ENCODE peak calls at places on chromosomes 4 and X, in nine cellular contexts. Q is CD4-positive, alpha-beta T cell; U is heart left ventricle; J is naive thymus-derived CD4-positive, alpha-beta T cell; E is central memory CD8-positive, alpha-beta T cell; A is right lobe of liver; H is psoas muscle; G is CD8-positive, alpha-beta T cell; S is right cardiac atrium. I is an unnamed sample.

GRCh38 chr4:123354701-123355100 is 41.9 kb upstream of the SPRY1 start:
- ATAC-seq in J (no peak), U (no peak), E (no peak), H (no peak), G (no peak), Q (no peak), S (no peak), A (no peak), I (no peak)

GRCh38 chr4:152501846-152502536 is 33.9 kb downstream of the FBXW7 start:
- ATAC-seq in Q (no peak), H (no peak), J (no peak), A (no peak), S (no peak), U (no peak), E (no peak), G (no peak), I (peak; percentile 61)

GRCh38 chrX:65203545-65203944 is 227.3 kb upstream of the ZC4H2 start:
- ATAC-seq in U (no peak), S (no peak), A (peak; percentile 91), Q (no peak), H (no peak), J (no peak), E (no peak), G (no peak), I (no peak)

GRCh38 chr4:1278336-1278670 is 11.4 kb upstream of the MAEA start:
- ATAC-seq in J (no peak), H (no peak), U (no peak), A (no peak), E (no peak), S (no peak), Q (no peak), G (no peak), I (no peak)

GRCh38 chr4:89351201-89351600 is 43.6 kb upstream of the GPRIN3 start:
- ATAC-seq in A (no peak), Q (no peak), J (no peak), G (no peak), H (no peak), S (no peak), U (no peak), E (no peak), I (no peak)

GRCh38 chrX:96707829-96708228 is 23.2 kb downstream of the DIAPH2 start:
- ATAC-seq in H (no peak), A (no peak), U (no peak), E (no peak), J (no peak), Q (no peak), G (no peak), S (no peak), I (no peak)

GRCh38 chr4:127069675-127070074 is 563.1 kb upstream of the INTU start:
- ATAC-seq in H (no peak), S (no peak), A (no peak), G (no peak), U (no peak), J (no peak), Q (no peak), E (no peak), I (no peak)

GRCh38 chr4:55574252-55574651 is 17.8 kb downstream of the PDCL2 start:
- ATAC-seq in Q (no peak), S (no peak), U (no peak), J (no peak), H (no peak), G (no peak), A (no peak), E (no peak), I (no peak)

GRCh38 chrX:25544641-25545040 is 528.9 kb upstream of the ARX start:
- ATAC-seq in S (no peak), Q (no peak), E (no peak), J (no peak), G (no peak), A (no peak), U (no peak), H (no peak), I (no peak)

GRCh38 chr4:110970642-110971041 is 347.8 kb upstream of the PITX2 start:
- ATAC-seq in Q (no peak), E (no peak), U (no peak), S (no peak), H (peak; percentile 58), A (peak; percentile 77), J (no peak), G (no peak), I (no peak)

GRCh38 chr4:47287735-47288134 is 175.8 kb downstream of the COMMD8 start:
- ATAC-seq in A (no peak), S (no peak), H (no peak), U (peak; percentile 38), E (no peak), Q (no peak), G (no peak), J (no peak), I (no peak)

GRCh38 chrX:21574793-21575192 is 83.3 kb downstream of the KLHL34 start:
- ATAC-seq in Q (no peak), S (no peak), G (no peak), A (no peak), J (no peak), U (no peak), H (no peak), E (no peak), I (no peak)

GRCh38 chr4:108834787-108835384 is 72.0 kb upstream of the ETNPPL start:
- ATAC-seq in S (no peak), G (no peak), H (peak; percentile 42), Q (no peak), A (peak; percentile 72), E (no peak), J (no peak), U (no peak), I (no peak)

GRCh38 chr4:122658377-122658776 is 37.5 kb upstream of the IL21 start:
- ATAC-seq in Q (no peak), G (no peak), U (no peak), J (no peak), E (no peak), A (no peak), S (no peak), H (no peak), I (no peak)

GRCh38 chr4:142378179-142378578 is 467.9 kb downstream of the INPP4B start:
- ATAC-seq in J (no peak), H (no peak), S (no peak), G (no peak), E (no peak), Q (no peak), U (peak; percentile 77), A (no peak), I (no peak)

GRCh38 chrX:2677764-2678163 is 13.3 kb upstream of the CD99 start:
- ATAC-seq in H (peak; percentile 99), G (no peak), Q (no peak), U (peak; percentile 99), S (peak; percentile 97), J (no peak), A (no peak), E (no peak), I (no peak)

GRCh38 chr4:126627255-126627654 is 1005.5 kb upstream of the INTU start:
- ATAC-seq in E (no peak), A (no peak), J (no peak), G (no peak), H (no peak), S (no peak), U (no peak), Q (no peak), I (no peak)

GRCh38 chr4:114040319-114041116 is 61.1 kb upstream of the ARSJ start:
- ATAC-seq in Q (no peak), G (no peak), J (no peak), H (no peak), A (no peak), S (no peak), U (no peak), E (no peak), I (peak; percentile 54)

GRCh38 chrX:67543818-67544217 is at the start of gene AR:
- ATAC-seq in E (no peak), S (peak; percentile 89), A (peak; percentile 82), G (no peak), U (peak; percentile 82), Q (no peak), J (no peak), H (peak; percentile 59), I (no peak)

GRCh38 chr4:153521995-153522799 is 56.0 kb downstream of the TMEM131L start:
- ATAC-seq in J (peak; percentile 73), E (peak; percentile 75), S (no peak), A (no peak), H (no peak), Q (peak; percentile 56), G (peak; percentile 54), U (no peak), I (peak; percentile 73)

GRCh38 chr4:142274137-142274536 is 572.0 kb downstream of the INPP4B start:
- ATAC-seq in G (no peak), E (no peak), Q (no peak), J (no peak), H (no peak), A (no peak), S (no peak), U (no peak), I (no peak)

GRCh38 chr4:71389149-71389840 is 50.5 kb downstream of the SLC4A4 start:
- ATAC-seq in S (peak; percentile 91), U (peak; percentile 29), H (no peak), Q (no peak), J (no peak), A (peak; percentile 92), E (no peak), G (no peak), I (no peak)

GRCh38 chrX:129577473-129577872 is 37.4 kb downstream of the OCRL start:
- ATAC-seq in G (no peak), S (peak; percentile 81), J (no peak), H (no peak), A (no peak), Q (no peak), U (peak; percentile 87), E (no peak), I (no peak)

GRCh38 chrX:65674351-65674893 is 7.0 kb downstream of the MSN start:
- ATAC-seq in U (peak; percentile 26), Q (peak; percentile 68), G (peak; percentile 53), A (peak; percentile 28), E (peak; percentile 62), H (peak; percentile 31), J (peak; percentile 68), S (peak; percentile 37), I (peak; percentile 47)

GRCh38 chr4:71841336-71841735 is 57.5 kb upstream of the GC start:
- ATAC-seq in E (no peak), J (no peak), H (no peak), A (no peak), Q (no peak), U (no peak), G (no peak), S (no peak), I (no peak)

GRCh38 chr4:40193578-40193977 is 3.3 kb upstream of the RHOH start:
- ATAC-seq in A (no peak), J (no peak), Q (no peak), H (no peak), G (no peak), S (no peak), U (no peak), E (no peak), I (peak; percentile 10)

GRCh38 chrX:67288958-67289641 is 254.7 kb upstream of the AR start:
- ATAC-seq in J (no peak), Q (no peak), E (no peak), S (peak; percentile 68), U (peak; percentile 46), G (no peak), H (no peak), A (no peak), I (no peak)

GRCh38 chr4:101833455-101833854 is 42.9 kb downstream of the BANK1 start:
- ATAC-seq in G (no peak), U (no peak), E (no peak), Q (no peak), J (peak; percentile 31), A (peak; percentile 36), H (no peak), S (no peak), I (no peak)

GRCh38 chrX:45527834-45528233 is 327.2 kb upstream of the DIPK2B start:
- ATAC-seq in H (no peak), U (no peak), E (no peak), S (no peak), J (no peak), G (no peak), Q (no peak), A (peak; percentile 77), I (no peak)

GRCh38 chrX:70554081-70554480 is 109.4 kb downstream of the DLG3 start:
- ATAC-seq in J (no peak), H (no peak), S (no peak), E (no peak), Q (no peak), G (no peak), A (peak; percentile 63), U (no peak), I (no peak)

GRCh38 chrX:123184858-123185251 is 777 bp downstream of the GRIA3 start:
- ATAC-seq in E (no peak), G (no peak), U (peak; percentile 64), H (no peak), S (no peak), J (no peak), Q (no peak), A (peak; percentile 80), I (no peak)